ENCODE peak calls at places on chromosome 12, in ten cellular contexts. W is PC-9; R is activated CD4-positive, alpha-beta memory T cell treated with anti-CD3 and anti-CD28 coated beads, Interleukin-2, amount 10 ng/mL, durations not matched to agents 7 days and 5 days; K is thyroid gland; Z is SW480; Q is RWPE1; C is mesendoderm; O is Karpas-422; B is A549; V is HFFc6. M is an unnamed sample.
A peak's percentile ranks its signal among the peaks of the same experiment; 100 is the strongest.

GRCh38 chr12:54398995-54399793 is 14.7 kb upstream of the ZNF385A start:
- DNase-seq in O (peak; percentile 93), B (peak; percentile 85), C (peak; percentile 92), Q (peak; percentile 91), Z (peak; percentile 72), R (peak; percentile 89), V (peak; percentile 83), K (peak; percentile 91), W (peak; percentile 60), M (peak; percentile 91)

GRCh38 chr12:58841058-58841798 is 79.1 kb downstream of the LRIG3 start:
- DNase-seq in B (no peak), Z (no peak), O (no peak), C (peak; percentile 35), W (no peak), Q (no peak), V (no peak), R (no peak), K (peak; percentile 94), M (no peak)

GRCh38 chr12:9805883-9806282 is 21.4 kb upstream of the KLRF1 start:
- DNase-seq in W (peak; percentile 9), K (no peak), O (no peak), R (no peak), Q (no peak), B (no peak), V (no peak), C (no peak), Z (no peak), M (no peak)

GRCh38 chr12:49358548-49359141 is 8.6 kb upstream of the SPATS2 start:
- DNase-seq in Z (peak; percentile 81), V (peak; percentile 62), W (peak; percentile 51), K (peak; percentile 57), C (peak; percentile 88), O (peak; percentile 93), B (peak; percentile 84), R (peak; percentile 60), Q (no peak), M (peak; percentile 57)

GRCh38 chr12:117580718-117581062 is 219.3 kb upstream of the NOS1 start:
- DNase-seq in V (no peak), B (peak; percentile 66), Q (peak; percentile 31), O (peak; percentile 93), K (peak; percentile 76), R (no peak), Z (peak; percentile 79), C (peak; percentile 93), W (no peak), M (peak; percentile 12)

GRCh38 chr12:80045594-80045993 is 53.7 kb upstream of the OTOGL start:
- DNase-seq in Z (no peak), O (no peak), C (no peak), V (peak; percentile 79), B (no peak), W (no peak), R (no peak), Q (peak; percentile 69), K (no peak), M (peak; percentile 38)

GRCh38 chr12:62802981-62803380 is 132.0 kb downstream of the PPM1H start:
- DNase-seq in V (peak; percentile 49), W (no peak), Z (peak; percentile 15), R (no peak), B (no peak), O (no peak), C (peak; percentile 57), K (no peak), Q (no peak), M (no peak)

GRCh38 chr12:47205532-47206449 is 126.0 kb upstream of the AMIGO2 start:
- DNase-seq in K (no peak), C (no peak), V (no peak), Z (no peak), O (no peak), Q (no peak), R (peak; percentile 41), B (no peak), W (no peak), M (no peak)

GRCh38 chr12:2343672-2344071 is 290.9 kb downstream of the CACNA1C start:
- DNase-seq in W (no peak), Q (no peak), B (no peak), K (no peak), C (no peak), Z (no peak), R (no peak), O (no peak), V (no peak), M (no peak)

GRCh38 chr12:97616936-97617335 is 154.3 kb downstream of the RMST start:
- DNase-seq in C (no peak), V (no peak), K (no peak), Z (no peak), Q (no peak), W (no peak), O (no peak), R (no peak), B (no peak), M (no peak)

GRCh38 chr12:1811281-1811947 is 9.0 kb upstream of the LRTM2 start:
- DNase-seq in C (no peak), Z (peak; percentile 98), B (no peak), W (no peak), K (no peak), V (no peak), O (no peak), R (peak; percentile 63), Q (no peak), M (no peak)

GRCh38 chr12:40435251-40435650 is 210.5 kb downstream of the LRRK2 start:
- DNase-seq in C (no peak), B (no peak), Q (no peak), W (no peak), O (no peak), Z (no peak), K (no peak), V (no peak), R (no peak), M (no peak)

GRCh38 chr12:49983892-49984291 is 11.1 kb downstream of the AQP6 start:
- DNase-seq in K (no peak), R (no peak), B (no peak), O (no peak), C (peak; percentile 82), Z (no peak), V (peak; percentile 82), W (no peak), Q (peak; percentile 68), M (peak; percentile 86)

GRCh38 chr12:120470150-120470817 is 736 bp upstream of the SRSF9 start:
- DNase-seq in V (no peak), K (no peak), Q (peak; percentile 20), B (peak; percentile 46), C (no peak), O (no peak), Z (no peak), R (no peak), W (no peak), M (no peak)

GRCh38 chr12:86837246-86837645 is 581.1 kb upstream of the MGAT4C start:
- DNase-seq in Q (no peak), Z (no peak), W (no peak), O (no peak), R (no peak), B (no peak), V (no peak), K (no peak), C (peak; percentile 27), M (no peak)